ENCODE peak calls at places on chromosomes 11 and 22, in nine cellular contexts. One of them, this sample, is unnamed.

GRCh38 chr22:39311592-39312400 is 7.6 kb downstream of the RPL3 start:
- DNase-seq in GDM1: no peak
- DNase-seq in neural progenitor cell: no peak
- DNase-seq in NCI-H524: no peak
- DNase-seq in GM12864: no peak
- DNase-seq in hippocampal formation: no peak
- DNase-seq in H54: no peak
- DNase-seq in NCI-H1105: no peak
- DNase-seq in heart right ventricle: no peak
- DNase-seq in this sample: no peak

GRCh38 chr11:66316849-66317251 is at the start of gene CD248:
- DNase-seq in GDM1: no peak
- DNase-seq in neural progenitor cell: peak; percentile 68
- DNase-seq in NCI-H524: no peak
- DNase-seq in GM12864: no peak
- DNase-seq in hippocampal formation: no peak
- DNase-seq in H54: no peak
- DNase-seq in NCI-H1105: no peak
- DNase-seq in heart right ventricle: peak; percentile 89
- DNase-seq in this sample: no peak

GRCh38 chr11:75547617-75548054 is 14.4 kb upstream of the SERPINH1 start:
- DNase-seq in GDM1: no peak
- DNase-seq in neural progenitor cell: peak; percentile 88
- DNase-seq in NCI-H524: peak; percentile 4
- DNase-seq in GM12864: no peak
- DNase-seq in hippocampal formation: peak; percentile 45
- DNase-seq in H54: peak; percentile 76
- DNase-seq in NCI-H1105: peak; percentile 28
- DNase-seq in heart right ventricle: peak; percentile 59
- DNase-seq in this sample: no peak

GRCh38 chr11:121672630-121673487 is 220.1 kb upstream of the SORL1-AS1 start:
- DNase-seq in GDM1: no peak
- DNase-seq in neural progenitor cell: no peak
- DNase-seq in NCI-H524: no peak
- DNase-seq in GM12864: no peak
- DNase-seq in hippocampal formation: no peak
- DNase-seq in H54: no peak
- DNase-seq in NCI-H1105: no peak
- DNase-seq in heart right ventricle: peak; percentile 17
- DNase-seq in this sample: no peak

GRCh38 chr11:1880746-1881441 is 10.8 kb downstream of the PRR33 start:
- DNase-seq in GDM1: no peak
- DNase-seq in neural progenitor cell: no peak
- DNase-seq in NCI-H524: no peak
- DNase-seq in GM12864: no peak
- DNase-seq in hippocampal formation: no peak
- DNase-seq in H54: no peak
- DNase-seq in NCI-H1105: no peak
- DNase-seq in heart right ventricle: no peak
- DNase-seq in this sample: no peak

GRCh38 chr11:1041936-1042608 is 5.6 kb upstream of the MUC6 start:
- DNase-seq in GDM1: no peak
- DNase-seq in neural progenitor cell: no peak
- DNase-seq in NCI-H524: no peak
- DNase-seq in GM12864: no peak
- DNase-seq in hippocampal formation: no peak
- DNase-seq in H54: no peak
- DNase-seq in NCI-H1105: no peak
- DNase-seq in heart right ventricle: peak; percentile 18
- DNase-seq in this sample: no peak

GRCh38 chr11:95505927-95506426 is 275.0 kb upstream of the SESN3 start:
- DNase-seq in GDM1: peak; percentile 39
- DNase-seq in neural progenitor cell: no peak
- DNase-seq in NCI-H524: no peak
- DNase-seq in GM12864: no peak
- DNase-seq in hippocampal formation: no peak
- DNase-seq in H54: no peak
- DNase-seq in NCI-H1105: no peak
- DNase-seq in heart right ventricle: no peak
- DNase-seq in this sample: no peak

GRCh38 chr11:63564056-63564784 is 1.0 kb upstream of the PLAAT2 start:
- DNase-seq in GDM1: no peak
- DNase-seq in neural progenitor cell: no peak
- DNase-seq in NCI-H524: no peak
- DNase-seq in GM12864: peak; percentile 84
- DNase-seq in hippocampal formation: peak; percentile 25
- DNase-seq in H54: no peak
- DNase-seq in NCI-H1105: peak; percentile 41
- DNase-seq in heart right ventricle: no peak
- DNase-seq in this sample: no peak

GRCh38 chr11:47244664-47245350 is 3.8 kb downstream of the ACP2 start:
- DNase-seq in GDM1: no peak
- DNase-seq in neural progenitor cell: no peak
- DNase-seq in NCI-H524: no peak
- DNase-seq in GM12864: no peak
- DNase-seq in hippocampal formation: no peak
- DNase-seq in H54: no peak
- DNase-seq in NCI-H1105: no peak
- DNase-seq in heart right ventricle: no peak
- DNase-seq in this sample: no peak

GRCh38 chr11:78489184-78489583 is 71.6 kb upstream of the GAB2 start:
- DNase-seq in GDM1: no peak
- DNase-seq in neural progenitor cell: no peak
- DNase-seq in NCI-H524: no peak
- DNase-seq in GM12864: no peak
- DNase-seq in hippocampal formation: no peak
- DNase-seq in H54: no peak
- DNase-seq in NCI-H1105: no peak
- DNase-seq in heart right ventricle: no peak
- DNase-seq in this sample: no peak

GRCh38 chr11:33775832-33776231 is 1.5 kb upstream of the FBXO3 start:
- DNase-seq in GDM1: no peak
- DNase-seq in neural progenitor cell: no peak
- DNase-seq in NCI-H524: no peak
- DNase-seq in GM12864: no peak
- DNase-seq in hippocampal formation: no peak
- DNase-seq in H54: no peak
- DNase-seq in NCI-H1105: no peak
- DNase-seq in heart right ventricle: no peak
- DNase-seq in this sample: no peak

GRCh38 chr11:1194231-1194976 is 28.5 kb upstream of the MUC5B start:
- DNase-seq in GDM1: no peak
- DNase-seq in neural progenitor cell: no peak
- DNase-seq in NCI-H524: no peak
- DNase-seq in GM12864: no peak
- DNase-seq in hippocampal formation: no peak
- DNase-seq in H54: no peak
- DNase-seq in NCI-H1105: no peak
- DNase-seq in heart right ventricle: no peak
- DNase-seq in this sample: no peak

GRCh38 chr11:66580803-66581202 is 12.1 kb downstream of the CCDC87 start:
- DNase-seq in GDM1: no peak
- DNase-seq in neural progenitor cell: no peak
- DNase-seq in NCI-H524: no peak
- DNase-seq in GM12864: no peak
- DNase-seq in hippocampal formation: no peak
- DNase-seq in H54: no peak
- DNase-seq in NCI-H1105: no peak
- DNase-seq in heart right ventricle: no peak
- DNase-seq in this sample: no peak

GRCh38 chr11:92941676-92942571 is 27.5 kb upstream of the MTNR1B start:
- DNase-seq in GDM1: peak; percentile 6
- DNase-seq in neural progenitor cell: peak; percentile 33
- DNase-seq in NCI-H524: no peak
- DNase-seq in GM12864: no peak
- DNase-seq in hippocampal formation: no peak
- DNase-seq in H54: peak; percentile 17
- DNase-seq in NCI-H1105: no peak
- DNase-seq in heart right ventricle: no peak
- DNase-seq in this sample: no peak

GRCh38 chr11:11988099-11988651 is 20.3 kb downstream of the DKK3 start:
- DNase-seq in GDM1: no peak
- DNase-seq in neural progenitor cell: no peak
- DNase-seq in NCI-H524: no peak
- DNase-seq in GM12864: no peak
- DNase-seq in hippocampal formation: no peak
- DNase-seq in H54: no peak
- DNase-seq in NCI-H1105: no peak
- DNase-seq in heart right ventricle: no peak
- DNase-seq in this sample: no peak

GRCh38 chr22:45915151-45915550 is 61.8 kb downstream of the WNT7B start:
- DNase-seq in GDM1: no peak
- DNase-seq in neural progenitor cell: no peak
- DNase-seq in NCI-H524: no peak
- DNase-seq in GM12864: no peak
- DNase-seq in hippocampal formation: no peak
- DNase-seq in H54: no peak
- DNase-seq in NCI-H1105: no peak
- DNase-seq in heart right ventricle: no peak
- DNase-seq in this sample: no peak

GRCh38 chr11:124197999-124198398 is 14.9 kb downstream of the OR10D3 start:
- DNase-seq in GDM1: no peak
- DNase-seq in neural progenitor cell: no peak
- DNase-seq in NCI-H524: no peak
- DNase-seq in GM12864: no peak
- DNase-seq in hippocampal formation: no peak
- DNase-seq in H54: no peak
- DNase-seq in NCI-H1105: no peak
- DNase-seq in heart right ventricle: no peak
- DNase-seq in this sample: no peak

GRCh38 chr11:74010306-74010981 is 1.6 kb upstream of the UCP3 start:
- DNase-seq in GDM1: no peak
- DNase-seq in neural progenitor cell: no peak
- DNase-seq in NCI-H524: no peak
- DNase-seq in GM12864: no peak
- DNase-seq in hippocampal formation: no peak
- DNase-seq in H54: no peak
- DNase-seq in NCI-H1105: no peak
- DNase-seq in heart right ventricle: no peak
- DNase-seq in this sample: no peak

GRCh38 chr11:73372371-73372993 is 3.7 kb upstream of the RELT start:
- DNase-seq in GDM1: peak; percentile 15
- DNase-seq in neural progenitor cell: peak; percentile 50
- DNase-seq in NCI-H524: no peak
- DNase-seq in GM12864: no peak
- DNase-seq in hippocampal formation: no peak
- DNase-seq in H54: peak; percentile 72
- DNase-seq in NCI-H1105: no peak
- DNase-seq in heart right ventricle: no peak
- DNase-seq in this sample: no peak

GRCh38 chr11:7246179-7246578 is 5.5 kb upstream of the SYT9 start:
- DNase-seq in GDM1: no peak
- DNase-seq in neural progenitor cell: no peak
- DNase-seq in NCI-H524: no peak
- DNase-seq in GM12864: no peak
- DNase-seq in hippocampal formation: no peak
- DNase-seq in H54: no peak
- DNase-seq in NCI-H1105: no peak
- DNase-seq in heart right ventricle: no peak
- DNase-seq in this sample: no peak